ENCODE peak calls at places on chromosomes 1 and 21, in four cellular contexts. J, S, M and A are unnamed samples.

GRCh38 chr1:91751281-91751680 is 134.7 kb downstream of the TGFBR3 start:
- DNase-seq in J (no peak), S (no peak), M (peak; percentile 86), A (no peak)

GRCh38 chr1:47725732-47726495 is 271.3 kb downstream of the TRABD2B start:
- DNase-seq in J (peak; percentile 89), S (peak; percentile 71), M (peak; percentile 79), A (peak; percentile 80)

GRCh38 chr1:40389871-40390560 is 16.5 kb downstream of the SMAP2 start:
- DNase-seq in J (no peak), S (no peak), M (peak; percentile 74), A (peak; percentile 53)

GRCh38 chr1:108953452-108953851 is 9.8 kb downstream of the CLCC1 start:
- DNase-seq in J (no peak), S (no peak), M (no peak), A (no peak)

GRCh38 chr21:38363684-38364083 is 106.9 kb downstream of the KCNJ15 start:
- DNase-seq in J (no peak), S (no peak), M (no peak), A (no peak)

GRCh38 chr1:53137729-53138128 is 4.7 kb downstream of the SLC1A7 start:
- DNase-seq in J (peak; percentile 20), S (no peak), M (no peak), A (peak; percentile 11)

GRCh38 chr21:44951186-44951915 is 11.5 kb downstream of the SLX9 start:
- DNase-seq in J (no peak), S (no peak), M (no peak), A (no peak)

GRCh38 chr1:198679535-198680173 is 40.8 kb downstream of the PTPRC start:
- DNase-seq in J (no peak), S (no peak), M (no peak), A (no peak)

GRCh38 chr1:172323666-172324065 is 96.8 kb upstream of the C1orf105 start:
- DNase-seq in J (no peak), S (no peak), M (no peak), A (no peak)

GRCh38 chr1:150543500-150544143 is 5.6 kb upstream of the ADAMTSL4 start:
- DNase-seq in J (peak; percentile 10), S (no peak), M (no peak), A (no peak)

GRCh38 chr1:44036409-44037111 is 5.3 kb upstream of the SLC6A9 start:
- DNase-seq in J (peak; percentile 79), S (peak; percentile 61), M (peak; percentile 82), A (peak; percentile 75)

GRCh38 chr1:204564835-204565234 is 48.6 kb downstream of the MDM4 start:
- DNase-seq in J (no peak), S (no peak), M (no peak), A (no peak)

GRCh38 chr1:20187103-20187812 is 940 bp upstream of the PLA2G2C start:
- DNase-seq in J (no peak), S (peak; percentile 62), M (peak; percentile 78), A (peak; percentile 78)

GRCh38 chr1:156499703-156500577 is 635 bp downstream of the MEF2D start:
- DNase-seq in J (peak; percentile 75), S (no peak), M (peak; percentile 88), A (no peak)

GRCh38 chr1:202124107-202124506 is 1.4 kb downstream of the GPR37L1 start:
- DNase-seq in J (no peak), S (no peak), M (no peak), A (no peak)

GRCh38 chr1:231190456-231190855 is 28.6 kb downstream of the TRIM67 start:
- DNase-seq in J (no peak), S (no peak), M (no peak), A (no peak)

GRCh38 chr1:231189683-231190270 is 27.9 kb downstream of the TRIM67 start:
- DNase-seq in J (no peak), S (no peak), M (no peak), A (peak; percentile 20)

GRCh38 chr1:231187556-231187955 is 25.7 kb downstream of the TRIM67 start:
- DNase-seq in J (no peak), S (no peak), M (no peak), A (no peak)

GRCh38 chr1:231188072-231188471 is 26.2 kb downstream of the TRIM67 start:
- DNase-seq in J (no peak), S (no peak), M (no peak), A (no peak)

DNA sequence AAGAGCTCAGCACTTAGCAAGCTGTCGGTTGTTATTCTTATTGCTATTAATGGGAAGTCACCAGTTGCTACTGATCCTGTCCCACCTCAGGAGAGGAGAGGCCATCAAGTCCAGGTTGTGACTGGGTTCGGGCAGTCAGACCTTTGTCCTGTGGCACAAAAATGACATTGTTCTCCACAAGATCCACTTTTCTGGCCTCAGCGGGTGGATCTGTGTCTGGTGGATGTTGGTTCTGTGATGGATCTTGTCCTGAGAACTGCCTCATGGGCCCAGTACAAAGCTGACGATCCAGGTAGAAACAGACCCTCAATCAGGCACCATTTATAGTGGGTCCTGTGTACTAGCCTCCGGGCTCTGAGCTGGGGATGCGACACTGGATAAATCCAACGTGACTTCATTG is 26.9 kb downstream of the TRIM67 start:
- DNase-seq in J (no peak), S (no peak), M (no peak), A (no peak)
- H3K27me3 ChIP-seq in J (no peaks in the 10 kb centered on the region), S (peaks cover 3% of the 10 kb centered on the region), M (no peaks in the 10 kb centered on the region), A (peaks cover 52% of the 10 kb centered on the region)

GRCh38 chr21:34200288-34200905 is 127.0 kb downstream of the MRPS6 start:
- DNase-seq in J (no peak), S (no peak), M (no peak), A (no peak)
- TF ChIP-seq POLR2AphosphoS5 in J (no peak), S (no peak), M (no peak), A (no peak)

GRCh38 chr1:233326319-233326994 is 1.1 kb upstream of the MAP3K21 start:
- DNase-seq in J (no peak), S (no peak), M (no peak), A (no peak)
- H3K27me3 ChIP-seq in J (peaks cover 8% of the 10 kb centered on the region), S (no peaks in the 10 kb centered on the region), M (peaks cover 31% of the 10 kb centered on the region), A (peaks cover 4% of the 10 kb centered on the region)

GRCh38 chr1:69919922-69920273 is 285.5 kb downstream of the LRRC40 start:
- DNase-seq in J (no peak), S (no peak), M (no peak), A (no peak)

GRCh38 chr1:69919129-69919921 is 286.1 kb downstream of the LRRC40 start:
- DNase-seq in J (no peak), S (no peak), M (peak; percentile 63), A (no peak)

GRCh38 chr1:69911301-69911801 is 294.0 kb downstream of the LRRC40 start:
- DNase-seq in J (no peak), S (no peak), M (no peak), A (no peak)

GRCh38 chr1:69915347-69915746 is 290.0 kb downstream of the LRRC40 start:
- DNase-seq in J (no peak), S (no peak), M (no peak), A (no peak)

DNA sequence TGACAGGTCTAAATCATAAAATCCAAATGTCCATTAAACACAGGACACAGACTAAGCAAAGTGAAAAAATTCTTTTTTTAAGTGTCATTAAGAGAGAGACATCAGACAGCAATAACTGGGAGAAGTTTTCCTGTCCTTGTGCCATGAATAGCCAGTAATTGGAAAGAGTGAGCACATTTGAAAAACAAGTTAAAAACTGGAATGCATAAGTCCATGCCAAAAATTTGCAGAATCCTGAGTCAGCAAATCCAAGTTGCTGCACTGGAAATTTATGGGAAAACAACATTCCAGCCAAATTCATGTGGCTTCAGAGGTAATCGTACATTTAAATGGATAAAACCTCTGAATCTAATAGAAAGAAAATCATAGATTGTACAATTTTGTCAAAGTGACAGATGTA is 291.4 kb downstream of the LRRC40 start:
- DNase-seq in J (no peak), S (no peak), M (no peak), A (no peak)
- TF ChIP-seq POLR2AphosphoS5 in J (no peak), S (no peak), M (no peak), A (no peak)

DNA sequence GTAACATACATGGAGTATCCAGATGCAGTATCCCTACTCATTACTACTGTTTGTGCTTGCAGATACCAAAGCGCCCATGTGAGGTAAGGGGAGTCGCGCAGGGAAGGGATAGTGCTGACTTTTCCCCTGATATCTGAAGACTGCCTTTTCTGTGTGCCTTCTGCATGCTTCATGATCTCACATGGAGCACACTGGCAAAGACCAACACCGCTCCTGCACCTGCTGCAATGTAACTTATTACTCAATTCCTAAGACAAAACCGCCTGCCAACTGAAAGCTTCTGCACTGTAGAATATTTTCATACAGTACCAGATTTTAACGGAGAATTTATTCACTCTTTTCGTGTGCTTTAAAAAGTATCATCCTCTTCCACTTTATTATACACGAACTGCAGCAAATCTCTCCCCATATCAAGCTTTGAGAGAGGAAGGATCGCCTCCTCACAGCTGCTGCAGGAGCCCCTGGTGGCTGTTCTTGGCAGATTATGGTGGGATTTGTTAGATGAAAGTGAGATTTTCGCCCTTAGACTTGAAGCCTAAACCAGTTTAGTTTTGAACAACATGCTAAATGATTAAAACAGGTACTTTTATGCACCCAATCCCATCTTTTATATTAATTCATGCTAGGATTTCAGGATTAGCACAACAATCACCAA is 99.1 kb downstream of the PTPN14 start:
- DNase-seq in J (no peak), S (no peak), M (no peak), A (no peak)
- H3K27me3 ChIP-seq in J (no peaks in the 10 kb centered on the region), S (no peaks in the 10 kb centered on the region), M (no peaks in the 10 kb centered on the region), A (no peaks in the 10 kb centered on the region)

GRCh38 chr1:112390775-112391602 is 5.0 kb upstream of the CTTNBP2NL start:
- DNase-seq in J (peak; percentile 84), S (peak; percentile 89), M (peak; percentile 96), A (peak; percentile 91)
- TF ChIP-seq POLR2AphosphoS5 in J (peak; percentile 29), S (peak; percentile 83), M (peak; percentile 31), A (peak; percentile 33)